ENCODE peak calls at places on chromosome 1, in ten cellular contexts. K, F, Q, U, A, M, H, B, I and T are unnamed samples.

GRCh38 chr1:32335951-32336867 is at the start of gene MARCKSL1:
- DNase-seq in I (peak), H (peak), Q (peak), F (peak), A (peak), U (peak), B (peak), K (peak), M (peak), T (peak)

GRCh38 chr1:202343652-202344349 is 2.1 kb upstream of the UBE2T start:
- DNase-seq in M (peak), Q (no peak), K (no peak), F (no peak), I (peak), U (peak), H (peak), B (no peak), A (no peak), T (no peak)

GRCh38 chr1:207459008-207459407 is 4.9 kb downstream of the CR2 start:
- DNase-seq in U (no peak), M (no peak), K (no peak), H (peak), I (no peak), A (no peak), Q (no peak), B (no peak), F (no peak), T (no peak)

GRCh38 chr1:163744488-163744887 is 422.7 kb downstream of the NUF2 start:
- DNase-seq in M (no peak), B (no peak), F (no peak), A (no peak), K (no peak), Q (no peak), U (no peak), I (no peak), H (no peak), T (no peak)

GRCh38 chr1:91020967-91021685 is 709 bp downstream of the ZNF644 start:
- DNase-seq in Q (peak), M (peak), U (peak), H (peak), I (no peak), F (peak), A (peak), B (peak), K (peak), T (peak)

GRCh38 chr1:228107636-228108035 is 1.5 kb downstream of the MRPL55 start:
- DNase-seq in H (no peak), K (no peak), U (no peak), I (no peak), A (no peak), M (no peak), F (no peak), Q (no peak), B (no peak), T (no peak)

GRCh38 chr1:15833069-15833679 is 14.3 kb upstream of the SPEN start:
- DNase-seq in F (peak), Q (no peak), A (no peak), K (no peak), M (no peak), I (peak), H (no peak), B (peak), U (no peak), T (no peak)

GRCh38 chr1:247639381-247639981 is 34.1 kb downstream of the OR2G3 start:
- DNase-seq in H (no peak), U (peak), I (no peak), A (peak), F (peak), Q (no peak), M (no peak), B (peak), K (no peak), T (no peak)

GRCh38 chr1:110148961-110149360 is 1.3 kb upstream of the SLC6A17 start:
- DNase-seq in B (no peak), F (no peak), I (peak), K (no peak), Q (no peak), M (no peak), U (peak), A (no peak), H (peak), T (no peak)
- TF ChIP-seq CTCF in B (peak), F (no peak), I (peak), K (no peak), Q (no peak), M (peak), U (peak), A (no peak), H (peak), T (no peak)

DNA sequence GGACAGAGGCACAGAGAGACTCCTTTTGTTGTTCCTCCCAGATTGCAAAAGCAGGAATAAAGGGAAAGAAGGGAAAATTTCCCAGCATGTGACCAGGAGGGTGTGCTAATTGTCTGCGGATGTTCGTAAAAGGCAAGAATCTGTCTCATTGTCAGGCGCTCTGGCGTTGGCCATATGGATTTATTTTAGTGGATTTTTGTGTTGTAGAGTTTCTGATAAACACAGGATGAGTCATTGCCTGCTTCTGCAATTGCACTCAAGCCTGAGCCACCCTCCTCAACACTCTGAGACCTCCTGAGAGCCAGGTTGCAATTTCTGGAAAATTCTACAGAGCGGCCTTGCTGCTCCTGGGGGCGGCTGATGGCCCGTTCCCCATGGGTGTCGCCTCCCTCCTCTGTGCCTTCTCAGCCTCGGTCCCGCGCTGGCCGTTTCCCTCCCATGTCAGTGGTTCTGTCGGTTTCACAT is 227.7 kb downstream of the KAZN start:
- DNase-seq in B (no peak), H (no peak), M (peak), U (peak), Q (no peak), I (no peak), K (no peak), F (no peak), A (no peak), T (no peak)
- TF ChIP-seq CTCF in B (no peak), H (no peak), M (no peak), U (no peak), Q (no peak), I (no peak), K (no peak), F (no peak), A (no peak), T (no peak)

DNA sequence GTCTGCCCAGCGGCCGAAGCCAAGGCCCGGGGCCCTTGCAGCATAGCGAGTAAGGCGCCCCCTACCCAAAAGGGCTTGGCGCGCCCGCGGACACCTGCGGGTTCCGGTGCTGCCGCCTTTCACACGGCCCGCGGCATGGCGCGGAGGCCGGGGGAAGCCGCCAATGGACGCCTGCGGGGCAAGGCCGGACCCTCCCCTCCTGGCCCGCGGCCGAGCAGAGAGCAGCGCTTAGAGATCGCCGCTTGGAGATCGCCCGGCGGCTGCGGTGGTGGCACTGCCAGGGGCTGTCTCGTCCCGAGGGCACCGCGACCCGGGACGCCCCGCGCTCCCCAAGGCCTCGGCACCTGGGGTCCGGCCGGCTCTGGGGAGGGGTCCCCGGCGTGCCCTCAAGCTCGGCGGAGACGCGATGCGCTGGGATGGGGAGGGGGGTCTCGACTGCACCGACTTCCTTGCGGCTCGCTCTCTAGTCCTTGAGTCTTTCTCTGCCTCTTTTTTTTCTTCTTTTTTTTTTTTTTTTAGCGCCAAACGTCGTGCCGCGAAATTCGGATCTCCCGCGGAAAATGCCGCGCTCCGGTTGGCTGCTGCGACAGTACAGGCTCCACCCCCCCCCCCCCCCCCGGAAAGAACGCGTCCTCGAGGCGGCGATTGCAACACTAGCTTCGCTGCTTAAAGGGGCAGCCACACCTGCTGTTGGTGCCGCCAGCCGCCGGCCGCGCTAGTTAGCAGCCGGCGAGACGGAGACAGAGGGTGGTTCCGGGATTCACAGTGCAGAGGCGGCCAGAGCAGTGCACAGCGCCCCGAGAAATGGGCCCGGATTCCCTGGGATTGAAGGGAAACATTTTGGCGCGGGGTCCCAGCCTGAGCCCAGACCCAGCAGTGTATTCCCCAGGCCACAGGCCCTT is at the start of gene E2F2:
- DNase-seq in M (peak), I (peak), U (peak), B (peak), K (peak), A (peak), H (peak), Q (peak), F (peak), T (peak)
- TF ChIP-seq CTCF in M (no peak), I (peak), U (no peak), B (no peak), K (no peak), A (no peak), H (peak), Q (peak), F (no peak), T (no peak)

GRCh38 chr1:12245733-12246132 is 15.9 kb downstream of the VPS13D start:
- DNase-seq in B (no peak), A (no peak), K (no peak), H (no peak), I (no peak), F (no peak), Q (no peak), M (no peak), U (no peak), T (no peak)

GRCh38 chr1:12246584-12246983 is 16.8 kb downstream of the VPS13D start:
- DNase-seq in Q (no peak), F (no peak), M (no peak), A (no peak), K (no peak), H (no peak), U (no peak), I (no peak), B (no peak), T (no peak)

GRCh38 chr1:12245116-12245515 is 15.3 kb downstream of the VPS13D start:
- DNase-seq in B (no peak), M (peak), H (no peak), K (no peak), I (no peak), U (peak), F (no peak), A (no peak), Q (no peak), T (no peak)

GRCh38 chr1:12244585-12244984 is 14.8 kb downstream of the VPS13D start:
- DNase-seq in H (no peak), B (no peak), Q (no peak), M (no peak), A (no peak), K (no peak), F (no peak), U (no peak), I (no peak), T (no peak)

GRCh38 chr1:12244078-12244477 is 14.2 kb downstream of the VPS13D start:
- DNase-seq in Q (no peak), K (no peak), F (no peak), M (no peak), B (no peak), A (no peak), U (peak), H (peak), I (no peak), T (no peak)
- TF ChIP-seq CTCF in Q (no peak), K (no peak), F (peak), M (peak), B (peak), A (no peak), U (peak), H (peak), I (peak), T (no peak)